ENCODE peak calls at places on chromosomes 11 and 22, in nine cellular contexts. W, Y, M, T, N, C, L, F and X are unnamed samples.
A peak's percentile ranks its signal among the peaks of the same experiment; 100 is the strongest.

GRCh38 chr11:15493066-15493465 is 378.3 kb downstream of the INSC start:
- DNase-seq in C (no peak), L (peak; percentile 25), Y (no peak), W (no peak), M (no peak), F (no peak), T (no peak), N (no peak), X (no peak)

GRCh38 chr11:22674470-22675426 is 8.3 kb downstream of the GAS2 start:
- DNase-seq in L (no peak), Y (peak; percentile 81), W (no peak), M (no peak), N (no peak), T (peak; percentile 29), C (no peak), F (no peak), X (no peak)

GRCh38 chr11:96198466-96198808 is 144.6 kb downstream of the MAML2 start:
- DNase-seq in T (no peak), F (no peak), W (no peak), L (no peak), C (no peak), N (no peak), M (no peak), Y (no peak), X (no peak)

GRCh38 chr11:118820412-118821357 is 29.7 kb upstream of the DDX6 start:
- DNase-seq in T (peak; percentile 96), Y (peak; percentile 94), C (no peak), N (peak; percentile 91), L (peak; percentile 43), W (peak; percentile 16), F (peak; percentile 95), M (peak; percentile 82), X (peak; percentile 66)

GRCh38 chr22:19855504-19856409 is 1.1 kb upstream of the GNB1L start:
- DNase-seq in N (peak; percentile 84), W (no peak), C (peak; percentile 44), L (peak; percentile 57), Y (peak; percentile 74), F (peak; percentile 85), M (peak; percentile 47), T (peak; percentile 87), X (peak; percentile 67)

GRCh38 chr11:17651061-17651460 is 68.3 kb upstream of the MYOD1 start:
- DNase-seq in W (no peak), L (no peak), Y (no peak), M (no peak), T (no peak), F (no peak), N (no peak), C (no peak), X (no peak)

GRCh38 chr11:66956689-66957290 is 1.4 kb downstream of the PC start:
- DNase-seq in M (peak; percentile 22), T (no peak), N (peak; percentile 20), F (no peak), W (peak; percentile 25), L (peak; percentile 81), C (no peak), Y (peak; percentile 56), X (peak; percentile 49)

GRCh38 chr11:132122701-132123100 is 752.3 kb downstream of the NTM start:
- DNase-seq in W (no peak), M (no peak), N (no peak), C (no peak), F (no peak), L (no peak), T (no peak), Y (no peak), X (no peak)

GRCh38 chr11:106827687-106828086 is 190.6 kb downstream of the GUCY1A2 start:
- DNase-seq in N (no peak), F (no peak), L (no peak), C (no peak), Y (no peak), W (no peak), M (no peak), T (peak; percentile 20), X (peak; percentile 28)

GRCh38 chr11:117833401-117833891 is 8.9 kb upstream of the FXYD2 start:
- DNase-seq in F (peak; percentile 69), L (no peak), M (peak; percentile 84), W (no peak), T (peak; percentile 97), Y (peak; percentile 74), N (no peak), C (no peak), X (no peak)

GRCh38 chr11:7449841-7450214 is 35.5 kb upstream of the OLFML1 start:
- DNase-seq in M (no peak), F (no peak), Y (no peak), L (no peak), T (no peak), N (no peak), C (no peak), W (no peak), X (no peak)

GRCh38 chr11:7261578-7261977 is 9.9 kb downstream of the SYT9 start:
- DNase-seq in M (no peak), C (no peak), L (no peak), N (no peak), T (no peak), Y (peak; percentile 77), W (no peak), F (no peak), X (no peak)

GRCh38 chr11:45247433-45247832 is 38.7 kb downstream of the SYT13 start:
- DNase-seq in M (no peak), N (no peak), L (no peak), W (no peak), C (no peak), Y (no peak), F (no peak), T (no peak), X (no peak)

GRCh38 chr11:7208391-7208790 is 43.3 kb upstream of the SYT9 start:
- DNase-seq in F (no peak), N (no peak), C (no peak), Y (no peak), T (no peak), L (no peak), M (no peak), W (no peak), X (no peak)

GRCh38 chr11:76846441-76846840 is 14.3 kb upstream of the ACER3 start:
- DNase-seq in Y (no peak), F (no peak), T (no peak), M (no peak), W (no peak), L (no peak), N (no peak), C (no peak), X (no peak)
- H3K4me3 ChIP-seq in Y (no peak overlapping the region), F (no peak overlapping the region), T (no peak overlapping the region), M (no peak overlapping the region), W (no peak overlapping the region), L (no peak overlapping the region), N (no peak overlapping the region), C (no peak overlapping the region), X (no peak overlapping the region)

GRCh38 chr11:31822604-31823371 is 11.7 kb upstream of the PAX6 start:
- DNase-seq in W (no peak), T (no peak), Y (no peak), F (no peak), L (no peak), N (no peak), M (no peak), C (no peak), X (no peak)
- H3K4me1 ChIP-seq in W (peaks cover 56% of the 10 kb centered on the region), T (no peaks in the 10 kb centered on the region), Y (no peaks in the 10 kb centered on the region), F (no peaks in the 10 kb centered on the region), L (peaks cover 3% of the 10 kb centered on the region), N (no peaks in the 10 kb centered on the region), M (no peaks in the 10 kb centered on the region), C (no peaks in the 10 kb centered on the region), X (peaks cover 2% of the 10 kb centered on the region)

GRCh38 chr11:65418431-65418680 is 4.2 kb upstream of the NEAT1 start:
- DNase-seq in M (no peak), Y (no peak), T (no peak), C (no peak), F (no peak), W (no peak), L (no peak), N (no peak), X (no peak)
- H3K4me3 ChIP-seq in M (peak overlapping the region; percentile 32), Y (no peak overlapping the region), T (no peak overlapping the region), C (peak overlapping the region; percentile 85), F (no peak overlapping the region), W (peak overlapping the region; percentile 80), L (peak overlapping the region; percentile 17), N (peak overlapping the region; percentile 73), X (no peak overlapping the region)

GRCh38 chr11:123057604-123058305 is 4.2 kb downstream of the HSPA8 start:
- DNase-seq in W (no peak), N (no peak), M (no peak), Y (no peak), T (no peak), F (no peak), L (no peak), C (no peak), X (no peak)

GRCh38 chr11:123060265-123061000 is 1.5 kb downstream of the HSPA8 start:
- DNase-seq in C (no peak), M (no peak), L (no peak), N (peak; percentile 42), Y (no peak), W (no peak), T (no peak), F (no peak), X (no peak)

GRCh38 chr11:123054301-123055065 is 7.5 kb downstream of the HSPA8 start:
- DNase-seq in L (peak; percentile 44), W (no peak), N (peak; percentile 88), F (peak; percentile 50), Y (no peak), C (no peak), M (no peak), T (no peak), X (no peak)

GRCh38 chr11:123055132-123055924 is 6.6 kb downstream of the HSPA8 start:
- DNase-seq in N (no peak), M (no peak), W (no peak), L (no peak), Y (no peak), F (no peak), T (no peak), C (no peak), X (no peak)

GRCh38 chr11:123056835-123057491 is 5.0 kb downstream of the HSPA8 start:
- DNase-seq in Y (no peak), N (no peak), W (no peak), T (no peak), M (no peak), F (no peak), C (no peak), L (no peak), X (no peak)
- H3K4me1 ChIP-seq in Y (no peaks in the 10 kb centered on the region), N (peaks cover 38% of the 10 kb centered on the region), W (peaks cover 75% of the 10 kb centered on the region), T (peaks cover 22% of the 10 kb centered on the region), M (peaks cover 27% of the 10 kb centered on the region), F (peaks cover 6% of the 10 kb centered on the region), C (peaks cover 60% of the 10 kb centered on the region), L (peaks cover 14% of the 10 kb centered on the region), X (peaks cover 65% of the 10 kb centered on the region)

DNA sequence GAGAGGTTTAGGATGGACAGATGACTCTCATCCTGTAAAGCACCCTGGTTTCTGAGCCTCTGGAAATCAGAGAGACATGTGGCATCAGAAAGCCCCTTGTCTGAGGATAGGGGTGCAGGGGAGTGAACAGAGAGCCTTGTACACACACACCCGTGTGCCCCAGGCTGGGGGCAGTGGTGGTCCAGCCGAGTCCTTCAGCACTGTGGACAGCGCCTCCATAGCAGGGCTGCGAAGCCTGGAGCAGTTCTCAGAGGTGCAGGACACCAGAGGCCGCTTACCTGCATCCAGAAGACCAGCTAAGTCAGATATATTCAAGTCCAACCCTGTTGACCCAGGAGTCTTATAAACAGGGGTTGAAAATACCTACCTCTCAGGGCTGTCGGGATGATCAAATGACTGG is 11.5 kb upstream of the IGSF9B start:
- DNase-seq in T (peak; percentile 33), C (no peak), Y (no peak), F (no peak), W (no peak), N (no peak), M (no peak), L (no peak), X (peak; percentile 63)
- H3K4me3 ChIP-seq in T (no peak overlapping the region), C (no peak overlapping the region), Y (no peak overlapping the region), F (no peak overlapping the region), W (no peak overlapping the region), N (no peak overlapping the region), M (no peak overlapping the region), L (no peak overlapping the region), X (no peak overlapping the region)